ENCODE peak calls at places on chromosome 10, in six cellular contexts. Q, Y, K, M, Z and X are unnamed samples.

GRCh38 chr10:117217196-117217761 is 20.0 kb downstream of the KCNK18 start:
- DNase-seq in M (no peak), Q (no peak), Z (no peak), K (no peak), Y (no peak), X (peak)

GRCh38 chr10:33547976-33548375 is 213.5 kb upstream of the NRP1 start:
- DNase-seq in Q (no peak), Y (no peak), Z (no peak), M (no peak), K (no peak), X (no peak)

GRCh38 chr10:19049577-19049976 is 976 bp downstream of the MALRD1 start:
- DNase-seq in K (no peak), Z (no peak), Q (no peak), M (no peak), Y (no peak), X (no peak)

GRCh38 chr10:110512461-110513187 is 14.9 kb downstream of the DUSP5 start:
- DNase-seq in M (no peak), Y (no peak), Z (no peak), K (no peak), Q (no peak), X (no peak)

GRCh38 chr10:68096913-68097509 is 12.3 kb upstream of the MYPN start:
- DNase-seq in Q (peak), K (no peak), M (no peak), Z (peak), Y (peak), X (peak)

GRCh38 chr10:88728107-88728763 is 22.2 kb downstream of the LIPK start:
- DNase-seq in Y (no peak), Q (peak), K (no peak), Z (peak), M (no peak), X (no peak)

GRCh38 chr10:127649642-127650041 is 87.3 kb upstream of the FOXI2 start:
- DNase-seq in Z (peak), K (no peak), Q (peak), M (no peak), Y (no peak), X (no peak)

GRCh38 chr10:131979821-131980270 is 1.9 kb downstream of the BNIP3 start:
- DNase-seq in Y (peak), Q (no peak), M (peak), Z (no peak), K (peak), X (no peak)

GRCh38 chr10:104334965-104335650 is 3.2 kb downstream of the ITPRIP start:
- DNase-seq in K (no peak), Q (no peak), M (peak), Y (no peak), Z (no peak), X (peak)

GRCh38 chr10:132925071-132925561 is 17.3 kb downstream of the CFAP46 start:
- DNase-seq in K (no peak), Q (no peak), Y (no peak), Z (no peak), M (no peak), X (no peak)

GRCh38 chr10:61781969-61782403 is 119.3 kb downstream of the CABCOCO1 start:
- DNase-seq in M (no peak), Y (no peak), K (no peak), Q (no peak), Z (no peak), X (no peak)

GRCh38 chr10:60236869-60237524 is 152.7 kb downstream of the ANK3 start:
- DNase-seq in M (no peak), Y (peak), Q (no peak), Z (no peak), K (no peak), X (no peak)

GRCh38 chr10:14543048-14543903 is 212.6 kb upstream of the FRMD4A start:
- DNase-seq in Z (no peak), Q (no peak), Y (no peak), M (no peak), K (no peak), X (no peak)

GRCh38 chr10:121448768-121449456 is 149.3 kb downstream of the FGFR2 start:
- DNase-seq in M (no peak), Q (no peak), K (no peak), Y (no peak), Z (no peak), X (no peak)

GRCh38 chr10:107971411-107971810 is 806.9 kb upstream of the SORCS1 start:
- DNase-seq in M (no peak), K (no peak), Q (no peak), Z (no peak), Y (no peak), X (no peak)

GRCh38 chr10:64648915-64649314 is 1127.7 kb downstream of the REEP3 start:
- DNase-seq in Z (peak), Y (no peak), M (no peak), K (no peak), Q (no peak), X (no peak)

GRCh38 chr10:118046491-118047362 is at the start of gene RAB11FIP2:
- DNase-seq in Y (peak), Q (peak), Z (peak), M (peak), K (peak), X (peak)

GRCh38 chr10:114629083-114629823 is 28.8 kb downstream of the ABLIM1 start:
- DNase-seq in Z (no peak), M (no peak), Q (no peak), K (no peak), Y (no peak), X (no peak)

GRCh38 chr10:77686096-77686495 is 48.5 kb upstream of the KCNMA1 start:
- DNase-seq in K (no peak), M (no peak), Q (no peak), Z (no peak), Y (no peak), X (no peak)

GRCh38 chr10:47104101-47104707 is 193.0 kb downstream of the PTPN20 start:
- DNase-seq in Q (no peak), K (no peak), Z (no peak), M (no peak), Y (no peak), X (no peak)

GRCh38 chr10:47248436-47249090 is 51.4 kb upstream of the GDF10 start:
- DNase-seq in Q (no peak), M (no peak), Z (no peak), K (no peak), Y (no peak), X (no peak)

GRCh38 chr10:2885276-2885955 is 181.9 kb upstream of the PFKP start:
- DNase-seq in M (no peak), Y (no peak), Q (no peak), Z (no peak), K (no peak), X (no peak)

GRCh38 chr10:25614652-25615051 is 319.4 kb upstream of the MYO3A start:
- DNase-seq in Y (no peak), Z (no peak), M (no peak), K (no peak), Q (no peak), X (no peak)

GRCh38 chr10:59865101-59865500 is 41.3 kb downstream of the CCDC6 start:
- DNase-seq in Z (peak), Y (peak), Q (peak), K (peak), M (no peak), X (no peak)

GRCh38 chr10:320787-321186 is 185.5 kb downstream of the ZMYND11 start:
- DNase-seq in Q (no peak), Y (no peak), K (no peak), Z (no peak), M (no peak), X (no peak)

GRCh38 chr10:114526497-114527238 is 122.4 kb upstream of the AFAP1L2 start:
- DNase-seq in M (peak), Z (peak), Q (peak), Y (peak), K (peak), X (peak)

GRCh38 chr10:110414563-110415309 is 83.0 kb upstream of the DUSP5 start:
- DNase-seq in Y (peak), K (no peak), Z (peak), M (no peak), Q (no peak), X (no peak)

GRCh38 chr10:129546106-129546505 is 79.1 kb downstream of the MGMT start:
- DNase-seq in Q (no peak), M (no peak), Z (no peak), Y (no peak), K (no peak), X (peak)

GRCh38 chr10:1626410-1626809 is 110.9 kb downstream of the ADARB2 start:
- DNase-seq in Q (no peak), M (no peak), K (no peak), Z (no peak), Y (no peak), X (no peak)

GRCh38 chr10:35092851-35093250 is 2.7 kb upstream of the CUL2 start:
- DNase-seq in Z (no peak), K (no peak), M (no peak), Y (no peak), Q (no peak), X (no peak)

GRCh38 chr10:103745264-103746247 is 109.8 kb downstream of the SH3PXD2A start:
- DNase-seq in K (peak), M (no peak), Y (no peak), Q (no peak), Z (peak), X (no peak)

DNA sequence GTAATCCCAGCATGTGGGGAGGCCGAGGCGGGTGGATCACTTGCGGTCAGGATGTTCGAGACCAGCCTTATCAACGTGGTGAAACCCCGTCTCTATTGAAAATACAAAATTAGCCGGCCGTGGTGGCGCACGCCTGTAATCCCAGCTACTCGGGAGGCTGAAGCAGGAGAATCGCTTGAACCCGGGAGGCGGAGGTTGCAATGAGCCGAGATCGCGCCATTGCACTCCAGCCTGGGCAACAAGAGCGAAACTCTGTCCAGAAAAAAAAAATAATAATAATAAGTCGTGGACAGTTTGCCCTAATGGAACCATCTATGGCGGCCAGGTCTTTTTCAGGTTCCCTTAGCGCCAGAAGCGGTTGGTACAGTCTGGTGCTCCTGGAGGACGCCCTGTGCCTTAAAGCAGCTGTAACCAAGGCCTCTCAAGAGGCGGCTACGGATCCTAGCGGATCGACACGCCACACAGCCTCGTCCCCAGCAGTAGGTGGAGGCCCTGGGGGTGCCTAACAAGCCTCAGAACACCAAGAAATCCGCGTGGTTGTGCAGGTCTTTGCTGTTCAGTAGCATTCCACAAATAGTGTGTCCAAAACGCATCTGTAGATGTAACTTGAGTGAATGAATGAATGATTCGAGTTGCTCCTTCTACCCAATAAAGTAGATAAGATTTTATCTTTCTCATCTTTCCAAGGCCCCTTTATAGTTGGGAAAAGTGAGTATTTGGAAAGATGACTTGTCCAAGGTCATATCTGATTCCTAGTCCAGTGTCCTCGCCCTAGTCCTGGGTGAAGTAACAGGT is 982 bp downstream of the PGAM1 start:
- DNase-seq in M (no peak), Z (no peak), K (no peak), Q (no peak), Y (no peak), X (no peak)
- TF ChIP-seq POLR2AphosphoS5 in M (no peak), Z (no peak), K (no peak), Q (no peak), Y (no peak), X (no peak)

DNA sequence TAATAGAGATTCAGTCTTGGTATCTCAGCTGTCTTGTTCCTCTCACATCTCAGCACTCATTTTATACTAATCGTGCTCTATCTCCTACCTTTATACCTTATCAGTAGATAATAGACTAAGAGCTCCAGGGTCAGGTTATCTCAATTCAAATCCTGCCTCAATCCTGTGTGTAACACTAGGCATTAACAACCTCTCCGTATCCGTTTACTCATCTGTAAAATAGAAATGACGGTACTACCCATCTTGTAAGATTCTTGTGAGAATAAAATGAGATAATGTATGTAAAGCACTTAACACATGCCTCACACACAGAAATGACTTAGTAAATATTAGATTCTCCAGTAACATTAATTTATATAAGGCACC is 622 bp upstream of the P4HA1 start:
- DNase-seq in Z (no peak), K (no peak), M (no peak), Q (no peak), Y (no peak), X (no peak)
- H3K4me3 ChIP-seq in Z (peak), K (peak), M (peak), Q (peak), Y (peak), X (peak)

DNA sequence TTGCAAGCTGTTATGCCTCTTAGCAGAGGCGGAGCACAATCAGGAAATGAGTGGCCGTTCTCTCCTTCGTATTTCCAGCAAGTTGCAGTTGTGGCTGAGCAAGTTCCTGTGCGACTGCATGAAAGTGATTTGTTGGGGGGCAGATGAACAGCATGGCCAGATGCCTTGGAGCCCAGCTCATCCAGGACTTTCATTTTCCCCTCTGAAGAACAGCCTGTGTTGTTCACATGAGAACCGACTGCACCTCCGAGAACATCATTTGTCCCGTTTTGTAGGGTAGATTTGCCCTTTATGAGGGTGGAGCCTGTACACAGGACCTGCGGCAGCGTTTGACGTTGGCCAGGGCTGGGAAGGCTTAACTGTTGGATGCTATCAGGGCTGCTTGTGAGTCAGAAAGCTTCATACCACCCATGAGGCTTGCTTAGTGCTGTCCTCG is 4.4 kb downstream of the BAG3 start:
- DNase-seq in Q (no peak), K (peak), M (peak), Z (no peak), Y (peak), X (no peak)
- TF ChIP-seq POLR2AphosphoS5 in Q (no peak), K (peak), M (peak), Z (no peak), Y (peak), X (peak)

GRCh38 chr10:48658243-48658888 is 26.3 kb upstream of the WDFY4 start:
- DNase-seq in Z (peak), K (peak), Q (peak), M (peak), Y (peak), X (no peak)
- H3K4me3 ChIP-seq in Z (no peak), K (no peak), Q (no peak), M (no peak), Y (no peak), X (no peak)

DNA sequence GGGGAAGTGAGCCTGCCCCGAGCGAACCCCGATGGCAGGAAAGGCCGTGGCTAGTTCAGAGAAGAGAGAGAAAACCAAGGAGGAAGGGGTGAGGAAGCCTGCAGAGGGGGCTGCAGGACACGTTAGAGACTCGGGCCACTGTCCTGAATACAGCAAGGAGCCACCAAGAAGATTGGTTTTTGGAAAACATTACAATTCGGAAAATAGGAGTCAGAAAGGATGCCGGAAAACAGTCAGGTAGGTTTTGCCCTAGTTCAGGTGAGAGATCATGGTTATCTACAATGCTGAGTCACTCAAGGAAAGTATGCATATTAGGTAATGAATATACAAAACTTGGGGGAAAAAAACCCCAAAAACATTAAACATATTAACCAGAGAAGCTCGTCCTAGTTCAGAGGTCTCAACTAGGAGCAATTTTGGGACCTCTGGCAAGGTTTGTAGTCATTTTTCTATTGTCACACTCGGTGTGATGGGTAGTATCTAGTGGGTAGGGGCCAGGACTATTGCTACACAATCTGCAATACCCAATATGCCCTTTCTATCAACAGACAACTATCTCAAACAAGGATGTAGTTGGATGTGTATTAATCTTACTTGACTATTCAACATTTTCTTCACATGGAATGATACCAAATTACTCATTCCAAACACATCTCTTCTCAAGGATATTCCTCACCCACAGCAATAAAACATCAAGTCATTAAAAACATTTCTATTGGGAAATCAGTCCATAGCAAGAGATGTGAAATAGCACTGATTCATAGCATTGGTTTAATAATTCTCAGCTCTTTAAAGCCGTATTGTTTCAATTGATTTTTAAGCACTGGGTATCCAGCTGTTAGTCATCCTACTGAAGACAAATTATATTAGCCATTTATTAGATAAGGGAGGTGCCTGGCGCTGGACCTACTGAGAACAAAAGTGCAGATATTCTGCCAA is 74.4 kb upstream of the RSU1 start:
- DNase-seq in M (no peak), K (no peak), Q (peak), Y (peak), Z (peak), X (peak)
- TF ChIP-seq POLR2AphosphoS5 in M (peak), K (no peak), Q (peak), Y (no peak), Z (peak), X (no peak)